ENCODE peak calls at places on chromosomes 2 and 18, in five cellular contexts. K is dorsolateral prefrontal cortex, J is psoas muscle, E is heart left ventricle, N is lower lobe of right lung. V is an unnamed sample.

GRCh38 chr2:108579631-108580030 is 45.4 kb downstream of the LIMS1 start:
- DNase-seq in K (no peak), J (peak), E (peak), N (no peak), V (no peak)

GRCh38 chr2:75200140-75200985 is 1.0 kb upstream of the TACR1 start:
- DNase-seq in K (peak), J (peak), E (peak), N (peak), V (no peak)

GRCh38 chr2:27796991-27797752 is 25.7 kb downstream of the MRPL33 start:
- DNase-seq in K (no peak), J (peak), E (peak), N (no peak), V (no peak)

GRCh38 chr18:11909597-11910026 is 1.5 kb upstream of the MPPE1 start:
- DNase-seq in K (no peak), J (no peak), E (no peak), N (no peak), V (no peak)

GRCh38 chr2:216632952-216633615 is at the start of gene IGFBP2:
- DNase-seq in K (no peak), J (peak), E (peak), N (no peak), V (no peak)

GRCh38 chr2:2181505-2181904 is 149.6 kb downstream of the MYT1L start:
- DNase-seq in K (no peak), J (no peak), E (no peak), N (no peak), V (no peak)

GRCh38 chr2:158380786-158381185 is 75.8 kb downstream of the CCDC148 start:
- DNase-seq in K (no peak), J (no peak), E (no peak), N (no peak), V (no peak)

GRCh38 chr18:23703057-23703986 is 14.1 kb downstream of the LAMA3 start:
- DNase-seq in K (no peak), J (no peak), E (no peak), N (no peak), V (no peak)

GRCh38 chr18:69585696-69586095 is 185.0 kb downstream of the DOK6 start:
- DNase-seq in K (no peak), J (no peak), E (no peak), N (no peak), V (no peak)

GRCh38 chr18:48901145-48902022 is 49.4 kb downstream of the SMAD7 start:
- DNase-seq in K (no peak), J (no peak), E (no peak), N (no peak), V (no peak)

GRCh38 chr2:219630770-219631405 is 3.5 kb downstream of the SLC4A3 start:
- DNase-seq in K (no peak), J (no peak), E (peak), N (no peak), V (no peak)

GRCh38 chr2:177622516-177622915 is 229.9 kb downstream of the AGPS start:
- DNase-seq in K (no peak), J (no peak), E (no peak), N (no peak), V (no peak)

GRCh38 chr2:113202305-113203216 is 28.8 kb downstream of the PSD4 start:
- DNase-seq in K (no peak), J (no peak), E (no peak), N (no peak), V (no peak)

GRCh38 chr2:148812306-148812705 is 62.7 kb upstream of the KIF5C start:
- DNase-seq in K (peak), J (peak), E (peak), N (no peak), V (no peak)

GRCh38 chr2:137881711-137882110 is 82.6 kb upstream of the HNMT start:
- DNase-seq in K (no peak), J (no peak), E (no peak), N (no peak), V (no peak)

GRCh38 chr2:137888845-137889244 is 75.4 kb upstream of the HNMT start:
- DNase-seq in K (peak), J (no peak), E (no peak), N (peak), V (no peak)

GRCh38 chr2:137886432-137886831 is 77.8 kb upstream of the HNMT start:
- DNase-seq in K (no peak), J (no peak), E (no peak), N (no peak), V (no peak)
- TF ChIP-seq CTCF in K (no peak), J (no peak), E (no peak), N (no peak), V (peak)

DNA sequence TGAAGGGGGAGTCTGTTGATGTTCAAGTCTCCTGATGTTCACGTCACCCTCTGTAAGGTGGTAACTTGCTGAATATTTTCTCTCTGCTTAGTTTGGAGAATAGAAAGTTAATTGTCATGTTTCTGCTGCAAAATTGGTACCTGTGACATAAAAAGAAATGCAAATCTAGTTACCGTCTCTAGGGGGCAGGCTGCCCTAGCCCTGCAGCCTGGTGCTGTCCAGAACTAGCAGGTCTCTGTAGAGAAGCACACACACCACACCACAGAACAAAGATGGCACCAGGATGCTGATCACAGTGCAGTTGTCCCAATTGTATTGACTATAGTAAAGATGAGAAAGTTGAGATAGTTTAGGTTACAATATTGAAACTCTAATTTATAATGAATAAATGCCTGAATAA is 47.0 kb downstream of the SLC9A4 start:
- DNase-seq in K (no peak), J (no peak), E (no peak), N (no peak), V (peak)
- TF ChIP-seq CTCF in K (peak), J (peak), E (peak), N (peak), V (peak)

GRCh38 chr18:77067315-77068061 is 65.1 kb downstream of the MBP start:
- DNase-seq in K (peak), J (peak), E (peak), N (peak), V (no peak)
- TF ChIP-seq CTCF in K (no peak), J (peak), E (no peak), N (no peak), V (no peak)

DNA sequence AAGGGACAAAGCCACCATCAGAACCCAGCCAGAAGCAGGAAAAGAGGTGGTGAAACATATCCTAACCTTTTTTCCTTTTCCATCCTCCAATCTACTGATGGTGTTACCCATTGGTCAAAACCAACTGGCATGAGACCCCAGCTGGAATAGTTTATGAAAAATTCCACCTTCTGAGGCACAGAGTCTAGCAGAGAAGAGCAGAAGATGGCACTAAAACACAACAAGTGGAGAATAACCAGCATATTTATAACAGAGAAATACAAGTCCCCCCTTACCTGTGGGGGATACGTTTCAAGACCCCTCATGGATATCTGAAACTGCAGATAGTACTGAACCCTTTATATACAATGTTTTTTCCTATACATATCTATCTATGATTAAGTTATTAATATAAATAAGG is 4.9 kb upstream of the INPP1 start:
- DNase-seq in K (no peak), J (no peak), E (no peak), N (no peak), V (no peak)
- TF ChIP-seq CTCF in K (peak), J (no peak), E (no peak), N (no peak), V (no peak)

DNA sequence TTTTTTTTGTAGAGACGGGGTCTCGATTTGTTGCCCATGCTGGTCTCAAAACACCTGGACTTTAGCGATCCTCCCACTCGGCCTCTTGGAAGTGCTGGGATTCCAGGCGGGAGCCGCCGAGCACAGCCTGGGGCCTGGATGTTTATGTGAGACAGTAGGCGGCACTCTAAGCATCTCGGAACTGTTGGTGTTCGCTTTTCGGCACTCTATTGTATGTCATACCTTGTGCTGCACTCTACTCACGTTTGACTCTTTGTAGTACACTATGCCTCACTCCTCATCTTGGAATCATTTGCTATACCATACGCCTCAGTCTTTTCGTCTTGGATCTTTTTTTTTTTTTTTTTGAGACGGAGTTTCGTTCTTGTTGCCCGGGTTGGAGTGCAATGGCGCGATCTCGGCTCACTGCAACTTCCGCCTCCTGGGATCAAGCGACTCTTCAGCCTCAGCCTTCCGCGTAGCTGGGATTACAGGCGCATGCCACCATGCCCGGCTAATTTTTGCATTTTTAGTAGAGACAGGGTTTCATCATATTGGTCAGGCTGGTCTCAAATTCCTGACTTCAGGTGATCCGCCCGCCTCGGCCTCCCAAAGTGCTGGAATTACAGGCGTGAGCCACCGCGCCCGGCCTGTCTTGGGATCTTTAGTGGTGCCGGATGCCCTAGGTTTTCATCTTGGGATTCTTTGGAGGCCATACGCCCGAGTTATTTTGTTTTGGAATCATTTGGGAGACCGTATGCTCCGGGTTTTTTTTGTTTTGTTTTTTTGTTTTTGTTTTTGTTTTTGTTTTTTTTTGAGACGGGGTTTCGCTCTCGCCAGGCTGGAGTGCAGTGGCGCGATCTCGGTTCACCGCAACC is 24.2 kb upstream of the ZDBF2 start:
- DNase-seq in K (no peak), J (no peak), E (no peak), N (no peak), V (no peak)
- TF ChIP-seq CTCF in K (no peak), J (no peak), E (no peak), N (no peak), V (peak)